ENCODE peak calls at places on chromosomes 5 and 9, in four cellular contexts. G is heart right ventricle, E is cardiac muscle cell, W is lower lobe of right lung. X is an unnamed sample.

GRCh38 chr5:56910123-56910951 is 941 bp downstream of the SETD9 start:
- DNase-seq in G (peak), E (no peak), W (peak), X (peak)

GRCh38 chr5:44183312-44183711 is 205.9 kb downstream of the FGF10 start:
- DNase-seq in G (no peak), E (no peak), W (no peak), X (no peak)

GRCh38 chr9:115118471-115119156 is 657 bp upstream of the TNC start:
- DNase-seq in G (peak), E (peak), W (peak), X (peak)

GRCh38 chr5:134242146-134242545 is 16.3 kb upstream of the PPP2CA start:
- DNase-seq in G (peak), E (no peak), W (no peak), X (no peak)

GRCh38 chr5:937151-937924 is 44.7 kb downstream of the TRIP13 start:
- DNase-seq in G (no peak), E (no peak), W (no peak), X (peak)

GRCh38 chr5:157366741-157367684 is 93.0 kb upstream of the NIPAL4 start:
- DNase-seq in G (peak), E (peak), W (no peak), X (no peak)

GRCh38 chr9:37407468-37407867 is 15.0 kb upstream of the GRHPR start:
- DNase-seq in G (no peak), E (no peak), W (no peak), X (no peak)

GRCh38 chr5:15566306-15566705 is 66.3 kb downstream of the FBXL7 start:
- DNase-seq in G (no peak), E (no peak), W (no peak), X (no peak)

GRCh38 chr5:88556415-88556814 is 287.8 kb upstream of the TMEM161B start:
- DNase-seq in G (no peak), E (no peak), W (no peak), X (no peak)

GRCh38 chr9:72315510-72316287 is 49.3 kb downstream of the ZFAND5 start:
- DNase-seq in G (no peak), E (no peak), W (peak), X (no peak)

GRCh38 chr9:92294297-92294676 is 790 bp upstream of the IARS1 start:
- DNase-seq in G (no peak), E (no peak), W (peak), X (peak)

GRCh38 chr9:130117816-130118632 is 54.2 kb upstream of the NCS1 start:
- DNase-seq in G (no peak), E (no peak), W (no peak), X (peak)

GRCh38 chr9:95731876-95732275 is 143.6 kb upstream of the ERCC6L2 start:
- DNase-seq in G (no peak), E (no peak), W (no peak), X (no peak)

GRCh38 chr9:119556129-119556875 is 187.1 kb upstream of the BRINP1 start:
- DNase-seq in G (peak), E (peak), W (peak), X (peak)
- H3K27ac ChIP-seq in G (no peak), E (no peak), W (peak), X (no peak)

GRCh38 chr5:8184455-8185063 is 315.6 kb downstream of the MTRR start:
- DNase-seq in G (no peak), E (peak), W (no peak), X (no peak)

GRCh38 chr5:8192840-8193239 is 323.9 kb downstream of the MTRR start:
- DNase-seq in G (no peak), E (no peak), W (no peak), X (no peak)

DNA sequence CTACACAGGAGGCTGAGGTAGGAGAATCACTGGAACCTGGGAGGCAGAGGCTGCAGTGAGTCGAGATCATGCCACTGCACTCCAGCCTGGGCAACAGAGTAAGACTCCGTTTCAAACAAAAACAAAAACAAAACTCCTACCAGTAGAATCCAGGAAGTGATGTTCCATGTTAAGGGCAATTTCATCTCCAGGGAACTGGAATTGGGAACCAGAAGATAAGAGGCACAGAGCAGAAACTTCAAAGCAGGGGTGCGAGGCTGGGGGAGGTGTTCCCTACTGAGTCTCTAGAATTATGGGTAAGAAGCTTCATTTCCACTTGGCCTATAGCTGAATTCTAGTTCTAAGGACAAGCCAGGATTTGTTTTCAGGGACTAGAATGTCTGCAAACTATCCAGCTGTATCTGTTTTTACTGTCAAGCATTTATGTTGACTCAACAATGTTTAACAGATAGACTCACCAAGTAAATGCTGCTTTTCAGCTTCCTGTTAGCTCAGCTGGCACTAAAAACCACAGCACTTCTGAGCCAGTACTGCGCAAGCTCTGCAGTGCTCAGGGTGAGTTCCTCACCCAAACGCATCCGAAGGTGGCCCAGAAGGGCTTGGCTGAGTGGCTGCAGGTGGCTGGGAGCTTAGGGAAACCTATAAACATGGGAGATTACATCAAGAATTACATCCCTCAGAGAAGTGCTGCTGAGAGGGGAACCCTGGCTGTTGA is 320.1 kb downstream of the MTRR start:
- DNase-seq in G (no peak), E (no peak), W (no peak), X (no peak)
- H3K27ac ChIP-seq in G (no peak), E (no peak), W (no peak), X (no peak)

GRCh38 chr5:38541174-38541724 is 15.2 kb downstream of the LIFR start:
- DNase-seq in G (no peak), E (no peak), W (no peak), X (no peak)
- H3K27ac ChIP-seq in G (no peak), E (no peak), W (no peak), X (no peak)

GRCh38 chr5:142426676-142427364 is 102.0 kb upstream of the SPRY4 start:
- DNase-seq in G (peak), E (no peak), W (no peak), X (no peak)
- H3K27ac ChIP-seq in G (peak), E (no peak), W (peak), X (peak)

DNA sequence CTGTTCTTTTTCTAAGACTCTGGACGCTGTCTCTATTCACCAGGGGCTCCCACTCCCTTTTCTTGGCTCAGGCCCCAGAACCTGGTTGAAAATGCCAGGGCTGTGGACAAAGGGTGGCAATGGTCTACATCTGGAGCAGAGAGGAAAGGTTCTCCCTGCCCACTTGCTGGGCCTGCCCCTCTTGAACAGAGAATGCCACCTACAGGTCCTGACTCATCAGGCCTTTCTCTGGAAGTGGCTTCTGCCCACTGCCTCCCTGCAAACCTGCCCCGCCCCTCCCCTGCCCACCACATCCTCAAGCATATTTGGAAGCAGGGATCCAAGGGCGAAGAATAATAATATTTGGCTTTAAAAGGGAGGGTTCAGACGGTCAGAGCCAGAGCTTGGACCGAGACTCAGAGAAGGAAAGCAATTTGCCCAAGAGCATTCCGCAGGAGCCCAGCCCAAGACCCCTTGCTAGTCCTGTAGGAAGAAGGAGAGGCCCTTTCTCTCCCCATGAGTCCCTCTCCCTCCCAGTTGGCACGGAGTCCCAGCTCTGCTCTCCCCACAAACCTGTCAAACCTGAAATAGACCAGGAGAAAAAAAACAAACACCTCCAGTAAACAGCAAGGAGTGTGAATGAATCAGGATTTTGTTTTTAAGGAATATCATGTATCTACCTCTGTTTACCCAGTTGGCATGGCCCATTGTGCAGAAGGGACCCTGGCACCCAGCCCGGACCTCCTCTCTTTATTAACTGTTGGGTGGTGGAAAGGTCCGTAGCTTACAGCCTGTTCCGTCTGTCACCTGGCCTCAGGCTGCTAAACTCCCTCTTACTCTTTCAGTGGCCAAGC is 37.8 kb upstream of the STXBP1 start:
- DNase-seq in G (no peak), E (no peak), W (peak), X (no peak)
- H3K27ac ChIP-seq in G (no peak), E (no peak), W (peak), X (no peak)